ENCODE peak calls at places on chromosomes 11 and 22, in nine cellular contexts. One of them, this sample, is unnamed.
A peak's percentile ranks its signal among the peaks of the same experiment; 100 is the strongest.

GRCh38 chr22:17100621-17101020 is 15.8 kb downstream of the IL17RA start:
- DNase-seq in upper lobe of right lung: peak; percentile 65
- DNase-seq in mesothelial cell of epicardium: no peak
- DNase-seq in WTC11: no peak
- DNase-seq in AG09309: no peak
- DNase-seq in CD4-positive, alpha-beta T cell: no peak
- DNase-seq in nephron progenitor cell: no peak
- DNase-seq in astrocyte of the cerebellum: no peak
- DNase-seq in kidney: no peak
- DNase-seq in this sample: no peak

GRCh38 chr22:27747396-27748256 is 53.9 kb downstream of the MN1 start:
- DNase-seq in upper lobe of right lung: no peak
- DNase-seq in mesothelial cell of epicardium: no peak
- DNase-seq in WTC11: peak; percentile 35
- DNase-seq in AG09309: no peak
- DNase-seq in CD4-positive, alpha-beta T cell: no peak
- DNase-seq in nephron progenitor cell: no peak
- DNase-seq in astrocyte of the cerebellum: no peak
- DNase-seq in kidney: no peak
- DNase-seq in this sample: no peak

GRCh38 chr11:27698872-27699241 is 1.4 kb downstream of the BDNF start:
- DNase-seq in upper lobe of right lung: peak; percentile 87
- DNase-seq in mesothelial cell of epicardium: peak; percentile 72
- DNase-seq in WTC11: peak; percentile 96
- DNase-seq in AG09309: peak; percentile 77
- DNase-seq in CD4-positive, alpha-beta T cell: peak; percentile 12
- DNase-seq in nephron progenitor cell: peak; percentile 95
- DNase-seq in astrocyte of the cerebellum: peak; percentile 86
- DNase-seq in kidney: peak; percentile 82
- DNase-seq in this sample: peak; percentile 91

GRCh38 chr11:19380375-19380774 is 139.6 kb upstream of the E2F8 start:
- DNase-seq in upper lobe of right lung: no peak
- DNase-seq in mesothelial cell of epicardium: no peak
- DNase-seq in WTC11: no peak
- DNase-seq in AG09309: peak; percentile 48
- DNase-seq in CD4-positive, alpha-beta T cell: no peak
- DNase-seq in nephron progenitor cell: no peak
- DNase-seq in astrocyte of the cerebellum: peak; percentile 33
- DNase-seq in kidney: no peak
- DNase-seq in this sample: no peak

GRCh38 chr11:23278121-23278520 is 417.8 kb upstream of the CCDC179 start:
- DNase-seq in upper lobe of right lung: no peak
- DNase-seq in mesothelial cell of epicardium: no peak
- DNase-seq in WTC11: no peak
- DNase-seq in AG09309: peak; percentile 2
- DNase-seq in CD4-positive, alpha-beta T cell: no peak
- DNase-seq in nephron progenitor cell: no peak
- DNase-seq in astrocyte of the cerebellum: peak; percentile 34
- DNase-seq in kidney: no peak
- DNase-seq in this sample: no peak

GRCh38 chr11:119374632-119375394 is 6.7 kb downstream of the USP2 start:
- DNase-seq in upper lobe of right lung: peak; percentile 58
- DNase-seq in mesothelial cell of epicardium: no peak
- DNase-seq in WTC11: no peak
- DNase-seq in AG09309: no peak
- DNase-seq in CD4-positive, alpha-beta T cell: no peak
- DNase-seq in nephron progenitor cell: no peak
- DNase-seq in astrocyte of the cerebellum: no peak
- DNase-seq in kidney: peak; percentile 65
- DNase-seq in this sample: no peak

GRCh38 chr11:121466063-121466794 is 13.5 kb upstream of the SORL1-AS1 start:
- DNase-seq in upper lobe of right lung: peak; percentile 88
- DNase-seq in mesothelial cell of epicardium: peak; percentile 68
- DNase-seq in WTC11: peak; percentile 78
- DNase-seq in AG09309: peak; percentile 64
- DNase-seq in CD4-positive, alpha-beta T cell: no peak
- DNase-seq in nephron progenitor cell: peak; percentile 74
- DNase-seq in astrocyte of the cerebellum: peak; percentile 84
- DNase-seq in kidney: peak; percentile 97
- DNase-seq in this sample: peak; percentile 73

GRCh38 chr11:118152020-118152551 is 537 bp downstream of the SCN4B start:
- DNase-seq in upper lobe of right lung: no peak
- DNase-seq in mesothelial cell of epicardium: no peak
- DNase-seq in WTC11: no peak
- DNase-seq in AG09309: no peak
- DNase-seq in CD4-positive, alpha-beta T cell: no peak
- DNase-seq in nephron progenitor cell: no peak
- DNase-seq in astrocyte of the cerebellum: no peak
- DNase-seq in kidney: peak; percentile 60
- DNase-seq in this sample: no peak

GRCh38 chr11:120128392-120129172 is 9.3 kb downstream of the TRIM29 start:
- DNase-seq in upper lobe of right lung: peak; percentile 64
- DNase-seq in mesothelial cell of epicardium: no peak
- DNase-seq in WTC11: no peak
- DNase-seq in AG09309: peak; percentile 56
- DNase-seq in CD4-positive, alpha-beta T cell: no peak
- DNase-seq in nephron progenitor cell: no peak
- DNase-seq in astrocyte of the cerebellum: peak; percentile 4
- DNase-seq in kidney: peak; percentile 82
- DNase-seq in this sample: peak; percentile 7

GRCh38 chr11:16669799-16670415 is 68.5 kb upstream of the C11orf58 start:
- DNase-seq in upper lobe of right lung: no peak
- DNase-seq in mesothelial cell of epicardium: no peak
- DNase-seq in WTC11: peak; percentile 41
- DNase-seq in AG09309: no peak
- DNase-seq in CD4-positive, alpha-beta T cell: no peak
- DNase-seq in nephron progenitor cell: no peak
- DNase-seq in astrocyte of the cerebellum: peak; percentile 59
- DNase-seq in kidney: no peak
- DNase-seq in this sample: no peak

GRCh38 chr11:122354029-122354697 is 238.1 kb upstream of the BLID start:
- DNase-seq in upper lobe of right lung: no peak
- DNase-seq in mesothelial cell of epicardium: no peak
- DNase-seq in WTC11: no peak
- DNase-seq in AG09309: no peak
- DNase-seq in CD4-positive, alpha-beta T cell: no peak
- DNase-seq in nephron progenitor cell: no peak
- DNase-seq in astrocyte of the cerebellum: no peak
- DNase-seq in kidney: no peak
- DNase-seq in this sample: no peak

GRCh38 chr11:100546714-100547113 is 140.4 kb upstream of the ARHGAP42 start:
- DNase-seq in upper lobe of right lung: no peak
- DNase-seq in mesothelial cell of epicardium: no peak
- DNase-seq in WTC11: no peak
- DNase-seq in AG09309: no peak
- DNase-seq in CD4-positive, alpha-beta T cell: no peak
- DNase-seq in nephron progenitor cell: no peak
- DNase-seq in astrocyte of the cerebellum: peak; percentile 39
- DNase-seq in kidney: no peak
- DNase-seq in this sample: no peak

GRCh38 chr11:95884364-95884763 is 39.5 kb downstream of the MTMR2 start:
- DNase-seq in upper lobe of right lung: no peak
- DNase-seq in mesothelial cell of epicardium: no peak
- DNase-seq in WTC11: no peak
- DNase-seq in AG09309: peak; percentile 1
- DNase-seq in CD4-positive, alpha-beta T cell: no peak
- DNase-seq in nephron progenitor cell: no peak
- DNase-seq in astrocyte of the cerebellum: peak; percentile 40
- DNase-seq in kidney: no peak
- DNase-seq in this sample: no peak

GRCh38 chr11:123180166-123180565 is 14.9 kb downstream of the CLMP start:
- DNase-seq in upper lobe of right lung: no peak
- DNase-seq in mesothelial cell of epicardium: no peak
- DNase-seq in WTC11: no peak
- DNase-seq in AG09309: no peak
- DNase-seq in CD4-positive, alpha-beta T cell: no peak
- DNase-seq in nephron progenitor cell: no peak
- DNase-seq in astrocyte of the cerebellum: no peak
- DNase-seq in kidney: no peak
- DNase-seq in this sample: no peak

GRCh38 chr11:44298862-44299261 is 11.1 kb downstream of the ALX4 start:
- DNase-seq in upper lobe of right lung: no peak
- DNase-seq in mesothelial cell of epicardium: no peak
- DNase-seq in WTC11: no peak
- DNase-seq in AG09309: no peak
- DNase-seq in CD4-positive, alpha-beta T cell: no peak
- DNase-seq in nephron progenitor cell: no peak
- DNase-seq in astrocyte of the cerebellum: no peak
- DNase-seq in kidney: no peak
- DNase-seq in this sample: no peak

GRCh38 chr11:35322321-35322979 is 96.9 kb downstream of the SLC1A2 start:
- DNase-seq in upper lobe of right lung: no peak
- DNase-seq in mesothelial cell of epicardium: no peak
- DNase-seq in WTC11: no peak
- DNase-seq in AG09309: no peak
- DNase-seq in CD4-positive, alpha-beta T cell: no peak
- DNase-seq in nephron progenitor cell: no peak
- DNase-seq in astrocyte of the cerebellum: no peak
- DNase-seq in kidney: no peak
- DNase-seq in this sample: no peak

GRCh38 chr11:69086152-69086551 is 37.4 kb downstream of the TPCN2 start:
- DNase-seq in upper lobe of right lung: no peak
- DNase-seq in mesothelial cell of epicardium: no peak
- DNase-seq in WTC11: peak; percentile 35
- DNase-seq in AG09309: no peak
- DNase-seq in CD4-positive, alpha-beta T cell: no peak
- DNase-seq in nephron progenitor cell: no peak
- DNase-seq in astrocyte of the cerebellum: no peak
- DNase-seq in kidney: no peak
- DNase-seq in this sample: peak; percentile 19
- TF ChIP-seq CTCF in upper lobe of right lung: no peak
- TF ChIP-seq CTCF in mesothelial cell of epicardium: no peak
- TF ChIP-seq CTCF in WTC11: no peak
- TF ChIP-seq CTCF in AG09309: no peak
- TF ChIP-seq CTCF in CD4-positive, alpha-beta T cell: no peak
- TF ChIP-seq CTCF in nephron progenitor cell: no peak
- TF ChIP-seq CTCF in astrocyte of the cerebellum: no peak
- TF ChIP-seq CTCF in kidney: no peak
- TF ChIP-seq CTCF in this sample: no peak

GRCh38 chr22:37782340-37783168 is 25.2 kb upstream of the GCAT start:
- DNase-seq in upper lobe of right lung: no peak
- DNase-seq in mesothelial cell of epicardium: no peak
- DNase-seq in WTC11: no peak
- DNase-seq in AG09309: no peak
- DNase-seq in CD4-positive, alpha-beta T cell: no peak
- DNase-seq in nephron progenitor cell: no peak
- DNase-seq in astrocyte of the cerebellum: no peak
- DNase-seq in kidney: no peak
- DNase-seq in this sample: no peak
- TF ChIP-seq CTCF in upper lobe of right lung: no peak
- TF ChIP-seq CTCF in mesothelial cell of epicardium: no peak
- TF ChIP-seq CTCF in WTC11: no peak
- TF ChIP-seq CTCF in AG09309: no peak
- TF ChIP-seq CTCF in CD4-positive, alpha-beta T cell: no peak
- TF ChIP-seq CTCF in nephron progenitor cell: no peak
- TF ChIP-seq CTCF in astrocyte of the cerebellum: no peak
- TF ChIP-seq CTCF in kidney: no peak
- TF ChIP-seq CTCF in this sample: no peak

GRCh38 chr22:24230911-24231656 is 13.8 kb downstream of the GGT5 start:
- DNase-seq in upper lobe of right lung: peak; percentile 87
- DNase-seq in mesothelial cell of epicardium: no peak
- DNase-seq in WTC11: peak; percentile 93
- DNase-seq in AG09309: no peak
- DNase-seq in CD4-positive, alpha-beta T cell: peak; percentile 56
- DNase-seq in nephron progenitor cell: peak; percentile 63
- DNase-seq in astrocyte of the cerebellum: no peak
- DNase-seq in kidney: peak; percentile 80
- DNase-seq in this sample: peak; percentile 55
- TF ChIP-seq CTCF in upper lobe of right lung: peak; percentile 44
- TF ChIP-seq CTCF in mesothelial cell of epicardium: peak; percentile 43
- TF ChIP-seq CTCF in WTC11: peak; percentile 78
- TF ChIP-seq CTCF in AG09309: no peak
- TF ChIP-seq CTCF in CD4-positive, alpha-beta T cell: peak; percentile 42
- TF ChIP-seq CTCF in nephron progenitor cell: peak; percentile 42
- TF ChIP-seq CTCF in astrocyte of the cerebellum: peak; percentile 27
- TF ChIP-seq CTCF in kidney: peak; percentile 18
- TF ChIP-seq CTCF in this sample: peak; percentile 48

GRCh38 chr11:102613455-102613854 is 11.7 kb downstream of the MMP20 start:
- DNase-seq in upper lobe of right lung: no peak
- DNase-seq in mesothelial cell of epicardium: no peak
- DNase-seq in WTC11: no peak
- DNase-seq in AG09309: no peak
- DNase-seq in CD4-positive, alpha-beta T cell: no peak
- DNase-seq in nephron progenitor cell: no peak
- DNase-seq in astrocyte of the cerebellum: no peak
- DNase-seq in kidney: no peak
- DNase-seq in this sample: no peak

GRCh38 chr11:102615077-102615893 is 9.8 kb downstream of the MMP20 start:
- DNase-seq in upper lobe of right lung: no peak
- DNase-seq in mesothelial cell of epicardium: no peak
- DNase-seq in WTC11: no peak
- DNase-seq in AG09309: no peak
- DNase-seq in CD4-positive, alpha-beta T cell: no peak
- DNase-seq in nephron progenitor cell: no peak
- DNase-seq in astrocyte of the cerebellum: no peak
- DNase-seq in kidney: no peak
- DNase-seq in this sample: no peak

GRCh38 chr11:102617491-102618026 is 7.6 kb downstream of the MMP20 start:
- DNase-seq in upper lobe of right lung: no peak
- DNase-seq in mesothelial cell of epicardium: no peak
- DNase-seq in WTC11: no peak
- DNase-seq in AG09309: no peak
- DNase-seq in CD4-positive, alpha-beta T cell: no peak
- DNase-seq in nephron progenitor cell: no peak
- DNase-seq in astrocyte of the cerebellum: no peak
- DNase-seq in kidney: no peak
- DNase-seq in this sample: no peak

GRCh38 chr11:102615894-102616432 is 9.2 kb downstream of the MMP20 start:
- DNase-seq in upper lobe of right lung: no peak
- DNase-seq in mesothelial cell of epicardium: no peak
- DNase-seq in WTC11: no peak
- DNase-seq in AG09309: no peak
- DNase-seq in CD4-positive, alpha-beta T cell: no peak
- DNase-seq in nephron progenitor cell: no peak
- DNase-seq in astrocyte of the cerebellum: no peak
- DNase-seq in kidney: no peak
- DNase-seq in this sample: no peak

GRCh38 chr11:102614485-102614884 is 10.6 kb downstream of the MMP20 start:
- DNase-seq in upper lobe of right lung: no peak
- DNase-seq in mesothelial cell of epicardium: no peak
- DNase-seq in WTC11: no peak
- DNase-seq in AG09309: no peak
- DNase-seq in CD4-positive, alpha-beta T cell: no peak
- DNase-seq in nephron progenitor cell: no peak
- DNase-seq in astrocyte of the cerebellum: no peak
- DNase-seq in kidney: no peak
- DNase-seq in this sample: no peak
- TF ChIP-seq CTCF in upper lobe of right lung: no peak
- TF ChIP-seq CTCF in mesothelial cell of epicardium: no peak
- TF ChIP-seq CTCF in WTC11: no peak
- TF ChIP-seq CTCF in AG09309: peak; percentile 6
- TF ChIP-seq CTCF in CD4-positive, alpha-beta T cell: no peak
- TF ChIP-seq CTCF in nephron progenitor cell: no peak
- TF ChIP-seq CTCF in astrocyte of the cerebellum: peak; percentile 30
- TF ChIP-seq CTCF in kidney: no peak
- TF ChIP-seq CTCF in this sample: no peak

This sample was measured in glutamatergic neuron.